ENCODE peak calls at places on chromosomes 6 and 20, in five cellular contexts. E is fibroblast of lung; L is adrenal gland; N is CD8-positive, alpha-beta T cell; W is HFF-Myc. V is an unnamed sample.

GRCh38 chr6:5085638-5086293 is 625 bp downstream of the PPP1R3G start:
- DNase-seq in W (no peak), L (peak; percentile 53), N (no peak), E (peak; percentile 38), V (no peak)

GRCh38 chr6:85285146-85285545 is 164.7 kb upstream of the NT5E start:
- DNase-seq in W (no peak), E (no peak), N (no peak), L (no peak), V (no peak)

GRCh38 chr6:17865798-17866725 is 121.4 kb downstream of the KIF13A start:
- DNase-seq in E (peak; percentile 86), L (peak; percentile 87), N (no peak), W (peak; percentile 80), V (no peak)

GRCh38 chr20:50691585-50692552 is 527 bp upstream of the RIPOR3 start:
- DNase-seq in N (no peak), L (no peak), E (peak; percentile 59), W (no peak), V (no peak)

GRCh38 chr6:91654844-91655192 is 1067.9 kb upstream of the MAP3K7 start:
- DNase-seq in L (no peak), E (no peak), N (no peak), W (no peak), V (no peak)

GRCh38 chr20:8722277-8722928 is 346.5 kb upstream of the PLCB4 start:
- DNase-seq in E (peak; percentile 81), L (peak; percentile 46), W (peak; percentile 64), N (no peak), V (peak; percentile 40)

GRCh38 chr20:38127011-38127621 is 38.0 kb downstream of the TGM2 start:
- DNase-seq in N (no peak), L (no peak), W (no peak), E (peak; percentile 78), V (no peak)

GRCh38 chr6:56860466-56860865 is 94.4 kb upstream of the BEND6 start:
- DNase-seq in W (no peak), N (no peak), E (peak; percentile 65), L (no peak), V (no peak)

GRCh38 chr6:158819977-158820632 is 937 bp upstream of the EZR start:
- DNase-seq in N (no peak), W (no peak), L (no peak), E (peak; percentile 56), V (no peak)

GRCh38 chr6:45569210-45569945 is 191.6 kb upstream of the SUPT3H start:
- DNase-seq in L (no peak), W (no peak), E (no peak), N (no peak), V (no peak)

GRCh38 chr20:57767456-57767855 is 57.6 kb upstream of the PMEPA1 start:
- DNase-seq in N (no peak), L (no peak), E (no peak), W (no peak), V (no peak)

GRCh38 chr6:151445482-151445881 is 6.4 kb downstream of the RMND1 start:
- DNase-seq in N (no peak), E (peak; percentile 58), W (no peak), L (no peak), V (peak; percentile 32)

GRCh38 chr6:116351101-116351500 is 19.6 kb upstream of the DSE start:
- DNase-seq in W (no peak), L (no peak), N (no peak), E (no peak), V (no peak)

GRCh38 chr20:50245561-50246366 is 55.1 kb downstream of the CEBPB start:
- DNase-seq in N (no peak), E (peak; percentile 63), L (no peak), W (peak; percentile 52), V (peak; percentile 10)

GRCh38 chr6:165552248-165552736 is 110.7 kb downstream of the PDE10A start:
- DNase-seq in N (no peak), E (no peak), W (no peak), L (no peak), V (peak; percentile 95)

GRCh38 chr6:28978959-28979561 is 26.1 kb downstream of the ZNF311 start:
- DNase-seq in W (no peak), L (no peak), N (no peak), E (no peak), V (no peak)

GRCh38 chr20:34445177-34446065 is 70.8 kb upstream of the DYNLRB1 start:
- DNase-seq in N (no peak), E (no peak), W (no peak), L (no peak), V (no peak)

GRCh38 chr20:51768759-51769517 is 748 bp upstream of the ATP9A start:
- DNase-seq in W (no peak), N (no peak), L (no peak), E (no peak), V (no peak)

GRCh38 chr6:152836523-152836922 is 85.9 kb downstream of the VIP start:
- DNase-seq in W (no peak), N (no peak), L (no peak), E (no peak), V (no peak)

GRCh38 chr6:157762636-157763035 is 60.4 kb upstream of the SNX9 start:
- DNase-seq in W (no peak), L (no peak), N (peak; percentile 45), E (peak; percentile 29), V (no peak)

GRCh38 chr6:158879180-158879579 is 60.0 kb upstream of the EZR start:
- DNase-seq in N (no peak), W (no peak), L (no peak), E (no peak), V (no peak)

GRCh38 chr6:132598473-132598872 is 8.9 kb upstream of the TAAR5 start:
- DNase-seq in W (no peak), N (no peak), E (no peak), L (no peak), V (peak; percentile 28)

GRCh38 chr20:56606174-56606945 is 22.7 kb upstream of the TFAP2C start:
- DNase-seq in L (no peak), N (no peak), E (no peak), W (no peak), V (no peak)

GRCh38 chr6:148311849-148312669 is 30.6 kb upstream of the SASH1 start:
- DNase-seq in W (no peak), E (no peak), N (no peak), L (no peak), V (no peak)

GRCh38 chr6:151118453-151119123 is 121.2 kb upstream of the AKAP12 start:
- DNase-seq in L (no peak), W (no peak), E (no peak), N (no peak), V (no peak)

GRCh38 chr6:101918476-101918875 is 525.0 kb downstream of the GRIK2 start:
- DNase-seq in L (no peak), W (no peak), N (no peak), E (no peak), V (no peak)

GRCh38 chr6:11805259-11806053 is 26.9 kb upstream of the ADTRP start:
- DNase-seq in L (no peak), N (no peak), E (no peak), W (no peak), V (no peak)

GRCh38 chr6:140436023-140436811 is 1061.8 kb upstream of the CITED2 start:
- DNase-seq in L (no peak), W (no peak), E (no peak), N (no peak), V (no peak)

GRCh38 chr6:123635144-123635543 is 1.6 kb downstream of the TRDN start:
- DNase-seq in E (no peak), L (no peak), W (no peak), N (no peak), V (no peak)
- H3K4me3 ChIP-seq in E (no peak overlapping the region), L (no peak overlapping the region), W (no peak overlapping the region), N (no peak overlapping the region), V (no peak overlapping the region)

DNA sequence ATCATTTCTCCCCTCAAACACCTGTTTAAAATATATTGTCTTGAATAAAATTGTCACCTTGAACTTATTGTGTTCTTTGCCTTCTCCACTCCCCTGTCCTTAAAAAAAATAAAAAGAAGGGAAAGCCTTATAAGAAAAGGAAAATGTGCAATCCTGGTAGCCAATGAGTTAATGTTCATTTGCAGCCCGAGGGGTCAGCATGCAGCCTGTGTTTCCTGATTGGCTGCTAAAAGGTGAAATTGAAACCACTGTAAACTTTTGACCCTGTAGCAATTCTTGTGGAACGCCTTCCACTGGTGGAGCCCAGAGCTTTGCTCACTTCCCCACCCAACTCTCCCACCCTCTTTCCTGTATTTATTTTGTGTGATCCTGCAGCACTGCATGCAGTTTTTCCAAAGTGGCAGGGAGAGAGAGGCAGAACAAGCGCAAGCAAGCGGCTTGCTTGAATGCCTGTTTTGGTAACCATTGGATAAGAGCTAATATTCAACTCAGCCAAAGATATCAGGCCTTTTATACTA is 74.9 kb downstream of the NCOA3 start:
- DNase-seq in N (no peak), L (peak; percentile 50), W (peak; percentile 71), E (peak; percentile 95), V (peak; percentile 38)
- H3K4me3 ChIP-seq in N (no peak overlapping the region), L (peak overlapping the region; percentile 23), W (no peak overlapping the region), E (peak overlapping the region; percentile 21), V (no peak overlapping the region)

DNA sequence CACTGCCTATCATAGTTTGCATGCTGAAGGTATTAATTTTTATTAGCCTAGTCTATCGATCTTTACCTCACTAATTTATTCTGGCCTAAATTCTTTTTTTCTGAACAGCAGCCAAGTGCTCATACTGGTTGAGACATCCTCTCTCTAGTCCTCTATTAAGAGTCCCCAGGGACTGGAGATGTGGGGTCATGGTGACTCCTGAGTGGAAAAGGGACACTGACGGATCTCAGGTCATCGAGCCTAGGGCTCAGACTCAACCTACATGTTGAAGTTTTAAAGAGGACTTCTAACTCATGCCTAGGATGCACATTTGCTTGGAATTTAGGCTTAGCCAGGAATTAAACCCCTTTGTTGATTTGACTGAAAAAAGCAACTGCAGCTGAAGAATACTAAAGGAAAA is 378.1 kb downstream of the BTBD9 start:
- DNase-seq in L (no peak), W (no peak), E (no peak), N (no peak), V (no peak)
- H3K4me3 ChIP-seq in L (no peak overlapping the region), W (peak overlapping the region; percentile 3), E (peak overlapping the region; percentile 7), N (no peak overlapping the region), V (no peak overlapping the region)

GRCh38 chr20:59165794-59166709 is 2.4 kb downstream of the ZNF831 start:
- DNase-seq in N (peak; percentile 60), L (no peak), W (no peak), E (no peak), V (no peak)
- H3K4me3 ChIP-seq in N (peak overlapping the region; percentile 59), L (no peak overlapping the region), W (no peak overlapping the region), E (no peak overlapping the region), V (no peak overlapping the region)

DNA sequence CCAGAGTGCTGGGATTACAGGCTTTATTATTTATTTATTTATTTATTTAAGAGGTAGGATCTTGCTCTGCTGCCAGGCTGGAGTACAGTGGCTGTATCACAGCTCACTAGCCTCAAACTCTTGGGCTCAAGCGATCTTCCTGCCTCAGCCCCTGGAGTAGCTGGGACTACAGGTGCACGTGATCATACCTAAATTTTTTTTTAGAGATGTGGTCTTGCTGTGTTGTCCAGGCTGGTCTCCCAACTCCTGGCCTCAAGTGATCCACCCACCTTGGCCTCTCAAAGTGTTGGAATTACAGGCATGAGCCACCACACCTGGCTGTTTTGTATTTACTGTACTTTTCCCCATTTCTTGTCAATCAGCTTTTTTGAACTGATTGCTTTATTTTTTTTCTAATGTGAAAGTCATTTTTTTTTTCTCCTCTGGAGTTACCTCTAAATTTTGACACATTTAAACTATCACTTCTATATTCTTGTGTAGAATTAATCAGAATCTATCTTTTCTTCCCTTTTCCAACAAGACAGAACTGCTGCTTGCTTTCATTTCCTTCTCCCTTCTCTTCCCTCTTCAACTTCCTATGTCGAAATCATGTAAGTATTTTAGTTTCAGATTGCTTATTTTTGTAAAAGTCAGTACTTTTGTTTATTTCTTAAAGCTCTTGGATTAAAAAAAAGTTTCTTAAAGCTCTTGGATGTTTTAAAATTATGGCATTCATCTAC is 12.0 kb downstream of the PANK2 start:
- DNase-seq in E (peak; percentile 54), L (no peak), N (no peak), W (no peak), V (no peak)
- H3K4me3 ChIP-seq in E (peak overlapping the region; percentile 11), L (peak overlapping the region; percentile 17), N (no peak overlapping the region), W (no peak overlapping the region), V (no peak overlapping the region)

GRCh38 chr20:10453241-10453640 is 18.1 kb downstream of the SLX4IP start:
- DNase-seq in W (no peak), E (no peak), L (no peak), N (peak; percentile 33), V (peak; percentile 26)
- H3K4me3 ChIP-seq in W (no peak overlapping the region), E (no peak overlapping the region), L (no peak overlapping the region), N (no peak overlapping the region), V (no peak overlapping the region)

V was measured in LNCaP clone FGC.